ENCODE peak calls at places on chromosome 11, in five cellular contexts. W is mucosa of descending colon, R is cardiac muscle cell, Y is tibial artery, V is K562. J is an unnamed sample.

GRCh38 chr11:97409141-97409540 is 1019.3 kb downstream of the JRKL start:
- DNase-seq in W (no peak), Y (no peak), R (no peak), V (no peak), J (no peak)

GRCh38 chr11:62931501-62932278 is 10.5 kb upstream of the CHRM1 start:
- DNase-seq in Y (no peak), R (no peak), W (no peak), V (no peak), J (no peak)

GRCh38 chr11:104127828-104128227 is 36.1 kb downstream of the PDGFD start:
- DNase-seq in W (no peak), V (no peak), R (no peak), Y (no peak), J (no peak)

GRCh38 chr11:45371251-45371749 is 85.2 kb upstream of the SYT13 start:
- DNase-seq in W (peak), Y (peak), R (peak), V (peak), J (peak)

GRCh38 chr11:20000393-20001134 is 159.7 kb downstream of the DBX1 start:
- DNase-seq in R (peak), V (no peak), W (no peak), Y (no peak), J (peak)

GRCh38 chr11:47856186-47856585 is 8.0 kb upstream of the NUP160 start:
- DNase-seq in R (no peak), V (no peak), Y (no peak), W (no peak), J (no peak)

GRCh38 chr11:131099013-131099412 is 182.7 kb upstream of the SNX19 start:
- DNase-seq in R (no peak), Y (no peak), V (no peak), W (no peak), J (no peak)

GRCh38 chr11:95767498-95767897 is 22.1 kb downstream of the FAM76B start:
- DNase-seq in R (no peak), V (no peak), Y (no peak), W (no peak), J (no peak)

GRCh38 chr11:69828276-69828970 is 9.2 kb upstream of the FGF3 start:
- DNase-seq in V (no peak), R (no peak), W (peak), Y (no peak), J (no peak)

GRCh38 chr11:17568944-17569343 is 21.9 kb downstream of the OTOG start:
- DNase-seq in V (no peak), W (no peak), R (no peak), Y (no peak), J (no peak)

GRCh38 chr11:44681698-44682097 is 45.1 kb upstream of the TSPAN18 start:
- DNase-seq in W (no peak), Y (no peak), R (no peak), V (no peak), J (no peak)

GRCh38 chr11:64916040-64916847 is 765 bp downstream of the ATG2A start:
- DNase-seq in V (peak), R (no peak), W (peak), Y (no peak), J (no peak)

GRCh38 chr11:106691807-106692365 is 326.4 kb downstream of the GUCY1A2 start:
- DNase-seq in V (no peak), R (no peak), Y (no peak), W (no peak), J (no peak)

GRCh38 chr11:69774354-69775162 is 583 bp downstream of the FGF4 start:
- DNase-seq in W (no peak), R (peak), V (no peak), Y (no peak), J (no peak)

GRCh38 chr11:16337421-16338213 is 18.7 kb downstream of the SOX6 start:
- DNase-seq in W (no peak), R (peak), V (peak), Y (no peak), J (no peak)

GRCh38 chr11:123561046-123561781 is 93.2 kb downstream of the SCN3B start:
- DNase-seq in V (no peak), W (no peak), R (peak), Y (no peak), J (peak)

GRCh38 chr11:64872790-64873488 is 5.5 kb downstream of the EHD1 start:
- DNase-seq in W (no peak), Y (no peak), R (no peak), V (no peak), J (no peak)

GRCh38 chr11:11993814-11994213 is 14.6 kb downstream of the DKK3 start:
- DNase-seq in R (no peak), V (no peak), W (no peak), Y (no peak), J (no peak)

GRCh38 chr11:69942333-69942820 is 123.2 kb upstream of the FGF3 start:
- DNase-seq in W (peak), V (no peak), R (no peak), Y (no peak), J (no peak)

GRCh38 chr11:93729129-93729616 is 12.1 kb downstream of the TAF1D start:
- DNase-seq in W (no peak), V (no peak), R (no peak), Y (no peak), J (no peak)

GRCh38 chr11:43021466-43021865 is 290.3 kb upstream of the API5 start:
- DNase-seq in R (peak), V (peak), Y (no peak), W (no peak), J (peak)

GRCh38 chr11:105589346-105589745 is 20.5 kb upstream of the GRIA4 start:
- DNase-seq in Y (no peak), R (no peak), V (no peak), W (no peak), J (no peak)

GRCh38 chr11:57615308-57615707 is 17.8 kb downstream of the SERPING1 start:
- DNase-seq in V (no peak), R (no peak), Y (no peak), W (no peak), J (no peak)

GRCh38 chr11:57616595-57616994 is 19.1 kb downstream of the SERPING1 start:
- DNase-seq in V (no peak), R (no peak), Y (no peak), W (no peak), J (no peak)

GRCh38 chr11:57618438-57618837 is 21.0 kb downstream of the SERPING1 start:
- DNase-seq in V (no peak), W (no peak), R (no peak), Y (no peak), J (no peak)

GRCh38 chr11:57622263-57622662 is 24.8 kb downstream of the SERPING1 start:
- DNase-seq in V (no peak), W (no peak), R (no peak), Y (no peak), J (no peak)

GRCh38 chr11:57619331-57619730 is 21.8 kb downstream of the SERPING1 start:
- DNase-seq in R (no peak), W (no peak), V (peak), Y (no peak), J (no peak)
- TF ChIP-seq CTCF in R (peak), W (no peak), V (peak), Y (no peak), J (no peak)

DNA sequence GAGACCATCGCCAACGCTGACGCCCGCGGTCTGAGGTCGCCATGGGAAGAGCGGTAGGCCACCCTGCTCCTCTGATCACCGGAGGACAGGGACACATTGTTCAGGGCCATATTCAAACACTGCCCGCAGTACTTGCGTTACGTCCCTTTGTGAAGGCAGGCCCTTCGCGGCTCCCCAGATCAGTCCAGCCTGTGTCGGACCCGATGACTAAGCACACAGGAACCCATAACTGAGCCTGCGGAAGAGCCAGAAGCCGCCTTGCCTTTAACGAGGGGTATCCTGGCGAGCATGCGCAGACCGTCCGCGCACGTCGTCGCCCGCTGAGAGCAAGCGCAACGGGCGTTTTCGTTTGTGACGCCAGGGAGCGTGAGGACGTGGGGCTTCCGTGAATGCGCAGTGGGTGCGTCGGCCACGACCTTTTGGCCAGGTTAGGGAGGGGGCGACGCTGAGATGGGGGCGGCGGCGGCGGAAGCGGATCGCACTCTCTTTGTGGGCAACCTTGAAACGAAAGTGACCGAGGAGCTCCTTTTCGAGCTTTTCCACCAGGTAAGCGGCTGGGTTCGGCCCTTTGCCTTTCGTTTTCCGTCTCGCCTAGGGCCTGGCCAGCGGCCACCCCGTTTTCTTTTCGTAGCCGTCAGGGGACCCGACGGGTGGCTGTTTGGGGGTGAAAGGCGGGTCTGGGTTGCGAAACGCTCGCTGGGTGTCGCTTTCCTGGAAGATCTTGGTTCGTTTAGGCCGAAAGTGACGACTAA is at the start of the genes C11orf71 and RBM7:
- DNase-seq in V (peak), Y (peak), W (peak), R (peak), J (peak)
- TF ChIP-seq CTCF in V (peak), Y (peak), W (no peak), R (no peak), J (no peak)

DNA sequence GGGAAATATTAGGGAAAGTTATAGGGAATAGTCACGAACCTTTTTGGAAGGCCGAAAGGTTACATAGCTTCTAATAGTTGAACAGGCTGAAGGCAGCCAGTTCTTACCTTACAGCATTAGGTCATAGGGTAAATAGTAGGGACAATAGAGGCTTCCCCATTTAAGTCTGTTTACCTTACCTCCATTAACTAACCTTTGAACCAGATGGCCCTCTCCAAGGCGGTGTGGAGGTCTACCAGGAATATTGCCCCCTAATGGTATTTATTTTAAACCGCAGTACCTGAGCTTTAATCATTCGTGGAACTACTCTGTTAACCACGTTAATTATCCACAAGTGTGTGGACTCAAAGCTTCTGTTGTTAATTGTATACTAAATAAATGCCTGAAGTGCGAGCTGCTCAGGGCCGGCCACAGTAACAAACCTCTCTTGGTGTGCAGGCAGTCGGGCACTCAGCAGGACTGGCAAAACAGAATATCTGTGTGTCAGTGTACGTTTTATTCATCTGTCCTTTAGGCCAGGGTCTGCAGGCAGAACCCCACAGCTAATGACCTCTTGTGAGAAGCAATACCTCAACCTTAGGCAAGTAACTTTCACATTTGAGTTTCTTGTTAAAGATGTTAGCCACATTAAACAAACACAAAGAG is 81.7 kb downstream of the PRCP start:
- DNase-seq in V (no peak), W (no peak), R (no peak), Y (no peak), J (no peak)
- TF ChIP-seq CTCF in V (peak), W (no peak), R (no peak), Y (no peak), J (no peak)

GRCh38 chr11:121763526-121763925 is 310.8 kb upstream of the SORL1-AS1 start:
- DNase-seq in Y (no peak), R (no peak), W (no peak), V (no peak), J (no peak)

GRCh38 chr11:121761171-121761570 is 308.4 kb upstream of the SORL1-AS1 start:
- DNase-seq in R (no peak), Y (no peak), V (no peak), W (no peak), J (no peak)

GRCh38 chr11:121766138-121766537 is 313.4 kb upstream of the SORL1-AS1 start:
- DNase-seq in R (no peak), W (no peak), V (no peak), Y (no peak), J (no peak)

GRCh38 chr11:121767433-121767832 is 314.7 kb upstream of the SORL1-AS1 start:
- DNase-seq in R (peak), Y (no peak), W (no peak), V (no peak), J (no peak)

DNA sequence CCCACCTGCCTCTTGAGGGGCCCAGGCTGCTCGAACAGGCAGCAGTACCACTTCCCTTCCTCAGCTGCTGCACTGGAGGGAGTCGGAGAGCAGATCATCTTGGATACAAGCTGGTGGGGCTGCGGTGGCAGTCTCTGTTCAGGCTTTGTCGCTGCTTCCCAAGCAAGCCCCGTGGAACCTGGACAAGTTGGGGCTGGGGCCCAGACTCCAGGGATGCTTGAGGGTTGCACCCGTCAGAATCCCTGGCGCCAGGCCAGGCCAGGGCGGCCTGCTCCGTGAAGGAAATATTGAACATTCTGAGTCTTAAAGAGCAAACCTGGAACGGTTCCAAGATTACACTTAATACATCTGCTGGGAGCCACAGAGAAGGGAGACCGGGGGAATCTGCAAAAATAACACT is 310.1 kb upstream of the SORL1-AS1 start:
- DNase-seq in W (no peak), R (peak), V (no peak), Y (no peak), J (peak)
- TF ChIP-seq CTCF in W (no peak), R (no peak), V (no peak), Y (no peak), J (no peak)

GRCh38 chr11:29018631-29019030 is 910.4 kb downstream of the METTL15 start:
- DNase-seq in Y (no peak), W (no peak), V (no peak), R (no peak), J (no peak)
- TF ChIP-seq CTCF in Y (no peak), W (no peak), V (no peak), R (peak), J (no peak)

GRCh38 chr11:506238-506949 is 648 bp downstream of the RNH1 start:
- DNase-seq in V (peak), Y (peak), W (peak), R (peak), J (peak)
- TF ChIP-seq CTCF in V (no peak), Y (no peak), W (no peak), R (no peak), J (no peak)

DNA sequence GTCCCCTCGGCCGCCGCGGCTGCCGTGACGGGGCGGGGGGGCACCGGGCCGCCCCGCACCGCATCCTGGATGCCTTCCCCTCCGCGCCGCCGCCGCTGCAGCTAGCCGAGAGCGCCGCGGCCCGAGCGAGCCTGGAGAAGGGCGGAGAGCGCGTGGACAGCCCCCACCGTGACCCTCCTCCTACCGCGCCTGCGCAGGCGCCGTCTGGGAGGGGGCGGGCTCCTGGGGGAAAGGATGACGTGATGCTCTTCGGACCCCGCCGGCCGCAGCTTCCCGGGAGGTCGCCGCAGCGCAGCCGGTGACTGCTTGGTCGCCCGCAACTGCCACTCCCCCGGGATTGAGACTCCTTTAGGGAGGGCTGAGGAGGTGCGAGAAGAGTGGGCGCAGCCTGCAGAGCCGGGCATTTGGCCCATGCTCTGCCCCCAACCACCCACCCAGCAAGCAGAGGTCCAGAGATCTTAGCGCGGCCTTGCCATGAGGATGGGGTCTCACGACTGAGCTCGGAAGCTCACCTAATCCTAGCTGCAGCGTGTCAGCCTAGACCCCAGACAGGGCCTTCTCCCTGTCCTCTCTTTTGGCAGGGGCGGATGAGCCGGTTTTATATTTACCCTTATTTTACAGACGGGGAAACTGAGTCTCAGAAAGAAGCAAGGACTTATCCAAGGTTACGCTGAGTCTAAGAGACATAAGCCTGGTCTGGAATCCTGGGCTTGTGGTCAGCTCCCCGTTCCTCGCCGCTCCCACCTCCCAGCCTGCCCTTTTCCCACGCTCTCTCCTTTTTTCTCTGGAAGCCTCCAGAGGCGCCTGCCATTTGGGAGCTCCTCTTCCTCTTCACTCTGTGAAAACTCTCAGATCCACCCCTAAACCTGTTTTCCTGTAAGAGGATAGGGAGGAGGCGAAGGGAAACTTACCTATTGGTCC is at the start of gene DENND5A:
- DNase-seq in Y (peak), R (peak), V (peak), W (peak), J (peak)
- TF ChIP-seq CTCF in Y (no peak), R (no peak), V (peak), W (no peak), J (no peak)

GRCh38 chr11:120817131-120817530 is 206.8 kb upstream of the TBCEL start:
- DNase-seq in W (peak), V (no peak), Y (no peak), R (no peak), J (no peak)

GRCh38 chr11:120814531-120815259 is 209.2 kb upstream of the TBCEL start:
- DNase-seq in W (no peak), R (no peak), V (no peak), Y (no peak), J (no peak)

GRCh38 chr11:120816176-120816575 is 207.7 kb upstream of the TBCEL start:
- DNase-seq in Y (no peak), V (no peak), W (no peak), R (no peak), J (no peak)

GRCh38 chr11:120816711-120817110 is 207.2 kb upstream of the TBCEL start:
- DNase-seq in Y (no peak), V (no peak), R (no peak), W (no peak), J (no peak)

GRCh38 chr11:120815260-120816100 is 208.4 kb upstream of the TBCEL start:
- DNase-seq in V (peak), Y (no peak), R (no peak), W (no peak), J (no peak)
- TF ChIP-seq CTCF in V (peak), Y (no peak), R (no peak), W (no peak), J (no peak)

J was measured in glutamatergic neuron.